ENCODE peak calls at places on chromosomes 1 and 21, in four cellular contexts. One of them, this sample, is unnamed. For H3K36me3, the result is how much of the 10 kb centered on the place peaks cover.

GRCh38 chr1:30771005-30771404 is 13.4 kb upstream of the LAPTM5 start:
- DNase-seq in endodermal cell: no peak
- DNase-seq in CD8-positive, alpha-beta T cell: no peak
- DNase-seq in thyroid gland: no peak
- DNase-seq in this sample: no peak

GRCh38 chr21:23131177-23131576 is 2133.0 kb downstream of the NCAM2 start:
- DNase-seq in endodermal cell: no peak
- DNase-seq in CD8-positive, alpha-beta T cell: no peak
- DNase-seq in thyroid gland: no peak
- DNase-seq in this sample: no peak

GRCh38 chr1:89822109-89822962 is 1.5 kb downstream of the LRRC8D start:
- DNase-seq in endodermal cell: peak
- DNase-seq in CD8-positive, alpha-beta T cell: no peak
- DNase-seq in thyroid gland: peak
- DNase-seq in this sample: no peak

GRCh38 chr1:93051961-93052360 is 27.1 kb upstream of the MTF2 start:
- DNase-seq in endodermal cell: no peak
- DNase-seq in CD8-positive, alpha-beta T cell: no peak
- DNase-seq in thyroid gland: no peak
- DNase-seq in this sample: no peak

GRCh38 chr1:155061381-155062150 is 2.0 kb upstream of the EFNA4 start:
- DNase-seq in endodermal cell: peak
- DNase-seq in CD8-positive, alpha-beta T cell: peak
- DNase-seq in thyroid gland: peak
- DNase-seq in this sample: peak

GRCh38 chr1:110319332-110320167 is 19.6 kb upstream of the RBM15 start:
- DNase-seq in endodermal cell: no peak
- DNase-seq in CD8-positive, alpha-beta T cell: no peak
- DNase-seq in thyroid gland: no peak
- DNase-seq in this sample: no peak

GRCh38 chr1:9909222-9910046 is 635 bp downstream of the CTNNBIP1 start:
- DNase-seq in endodermal cell: peak
- DNase-seq in CD8-positive, alpha-beta T cell: peak
- DNase-seq in thyroid gland: peak
- DNase-seq in this sample: no peak

GRCh38 chr1:232621050-232621449 is 8.9 kb downstream of the SIPA1L2 start:
- DNase-seq in endodermal cell: no peak
- DNase-seq in CD8-positive, alpha-beta T cell: no peak
- DNase-seq in thyroid gland: no peak
- DNase-seq in this sample: no peak

GRCh38 chr1:11712285-11712684 is 20.8 kb downstream of the DRAXIN start:
- DNase-seq in endodermal cell: no peak
- DNase-seq in CD8-positive, alpha-beta T cell: no peak
- DNase-seq in thyroid gland: no peak
- DNase-seq in this sample: no peak
- H3K36me3 ChIP-seq in endodermal cell: under half
- H3K36me3 ChIP-seq in CD8-positive, alpha-beta T cell: under half
- H3K36me3 ChIP-seq in thyroid gland: under half
- H3K36me3 ChIP-seq in this sample: under half

GRCh38 chr1:11188858-11189451 is at the start of gene ANGPTL7:
- DNase-seq in endodermal cell: no peak
- DNase-seq in CD8-positive, alpha-beta T cell: no peak
- DNase-seq in thyroid gland: no peak
- DNase-seq in this sample: no peak
- H3K36me3 ChIP-seq in endodermal cell: half or more
- H3K36me3 ChIP-seq in CD8-positive, alpha-beta T cell: under half
- H3K36me3 ChIP-seq in thyroid gland: under half
- H3K36me3 ChIP-seq in this sample: under half

DNA sequence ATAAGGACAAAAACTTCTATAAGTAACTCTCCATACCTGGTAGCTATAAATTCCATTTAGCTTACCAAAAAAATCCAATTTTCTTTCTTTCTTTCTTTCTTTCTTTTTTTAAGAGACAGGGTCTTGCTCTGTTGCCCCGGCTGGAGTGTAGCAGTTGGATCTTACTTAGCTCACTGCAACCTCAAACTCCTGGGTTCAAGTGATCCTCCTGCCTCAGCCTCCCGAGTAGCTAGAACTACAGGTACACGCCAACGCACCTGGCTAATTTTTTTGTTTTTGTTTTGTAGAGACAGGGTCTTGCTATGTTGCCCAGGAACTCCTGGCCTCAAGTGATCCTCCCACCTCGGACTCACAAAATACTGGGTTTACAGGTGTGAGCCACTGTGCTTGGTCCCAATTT is 75.5 kb downstream of the EPS15 start:
- DNase-seq in endodermal cell: no peak
- DNase-seq in CD8-positive, alpha-beta T cell: no peak
- DNase-seq in thyroid gland: no peak
- DNase-seq in this sample: no peak
- H3K36me3 ChIP-seq in endodermal cell: under half
- H3K36me3 ChIP-seq in CD8-positive, alpha-beta T cell: under half
- H3K36me3 ChIP-seq in thyroid gland: under half
- H3K36me3 ChIP-seq in this sample: under half

GRCh38 chr21:46122241-46122671 is 24.3 kb downstream of the COL6A2 start:
- DNase-seq in endodermal cell: no peak
- DNase-seq in CD8-positive, alpha-beta T cell: no peak
- DNase-seq in thyroid gland: no peak
- DNase-seq in this sample: no peak
- H3K36me3 ChIP-seq in endodermal cell: under half
- H3K36me3 ChIP-seq in CD8-positive, alpha-beta T cell: under half
- H3K36me3 ChIP-seq in thyroid gland: under half
- H3K36me3 ChIP-seq in this sample: under half

GRCh38 chr1:43440358-43440757 is 13.4 kb downstream of the HYI start:
- DNase-seq in endodermal cell: peak
- DNase-seq in CD8-positive, alpha-beta T cell: no peak
- DNase-seq in thyroid gland: no peak
- DNase-seq in this sample: no peak

GRCh38 chr1:43442756-43443155 is 11.0 kb downstream of the HYI start:
- DNase-seq in endodermal cell: peak
- DNase-seq in CD8-positive, alpha-beta T cell: no peak
- DNase-seq in thyroid gland: no peak
- DNase-seq in this sample: no peak

GRCh38 chr1:43441166-43441893 is 12.4 kb downstream of the HYI start:
- DNase-seq in endodermal cell: peak
- DNase-seq in CD8-positive, alpha-beta T cell: no peak
- DNase-seq in thyroid gland: no peak
- DNase-seq in this sample: no peak

GRCh38 chr1:43443197-43443946 is 10.4 kb downstream of the HYI start:
- DNase-seq in endodermal cell: peak
- DNase-seq in CD8-positive, alpha-beta T cell: no peak
- DNase-seq in thyroid gland: no peak
- DNase-seq in this sample: no peak

DNA sequence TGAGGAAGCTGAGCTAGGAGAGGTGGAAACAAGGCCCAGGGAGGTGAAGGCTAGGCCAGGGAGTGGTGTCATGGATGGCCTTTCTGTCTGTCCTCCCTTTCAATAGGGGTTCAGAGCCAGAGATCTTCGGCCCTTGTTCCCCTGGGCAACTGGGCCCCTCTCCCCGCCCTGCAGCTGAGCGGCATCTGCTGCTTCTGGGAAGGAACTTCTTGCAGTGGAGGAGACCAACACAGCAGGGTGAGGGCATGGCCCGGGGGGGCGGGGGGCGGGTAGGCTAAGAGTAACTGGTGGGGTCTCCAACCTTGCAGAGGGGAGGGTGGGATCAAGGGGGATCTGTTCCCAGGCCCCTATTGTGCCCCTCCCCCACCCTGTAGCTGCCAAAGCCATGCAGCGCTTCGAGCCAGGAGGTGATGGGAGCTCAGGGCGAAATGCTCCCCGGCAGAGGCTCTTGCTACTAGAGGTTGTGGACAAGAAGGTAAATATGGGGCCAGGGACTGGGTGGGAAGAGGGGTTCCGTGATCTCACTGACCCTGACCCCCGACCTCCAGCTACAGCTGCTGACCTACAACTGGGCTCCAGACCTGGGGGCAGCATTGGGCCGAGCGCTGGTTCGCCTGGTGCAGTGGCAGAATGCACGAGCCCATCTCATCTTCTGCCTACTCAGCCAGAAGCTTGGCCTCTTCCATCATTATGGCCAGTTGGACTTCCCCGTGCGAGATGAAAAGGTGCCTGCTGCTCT is 11.7 kb downstream of the HYI start:
- DNase-seq in endodermal cell: peak
- DNase-seq in CD8-positive, alpha-beta T cell: no peak
- DNase-seq in thyroid gland: no peak
- DNase-seq in this sample: no peak
- H3K36me3 ChIP-seq in endodermal cell: under half
- H3K36me3 ChIP-seq in CD8-positive, alpha-beta T cell: half or more
- H3K36me3 ChIP-seq in thyroid gland: half or more
- H3K36me3 ChIP-seq in this sample: under half

GRCh38 chr1:205357567-205357966 is 845 bp upstream of the KLHDC8A start:
- DNase-seq in endodermal cell: no peak
- DNase-seq in CD8-positive, alpha-beta T cell: no peak
- DNase-seq in thyroid gland: no peak
- DNase-seq in this sample: no peak

GRCh38 chr1:205360166-205360565 is 3.4 kb upstream of the KLHDC8A start:
- DNase-seq in endodermal cell: peak
- DNase-seq in CD8-positive, alpha-beta T cell: no peak
- DNase-seq in thyroid gland: no peak
- DNase-seq in this sample: no peak

GRCh38 chr1:205358579-205358978 is 1.9 kb upstream of the KLHDC8A start:
- DNase-seq in endodermal cell: peak
- DNase-seq in CD8-positive, alpha-beta T cell: no peak
- DNase-seq in thyroid gland: no peak
- DNase-seq in this sample: no peak

GRCh38 chr1:205356424-205357151 is at the start of gene KLHDC8A:
- DNase-seq in endodermal cell: peak
- DNase-seq in CD8-positive, alpha-beta T cell: no peak
- DNase-seq in thyroid gland: no peak
- DNase-seq in this sample: no peak

DNA sequence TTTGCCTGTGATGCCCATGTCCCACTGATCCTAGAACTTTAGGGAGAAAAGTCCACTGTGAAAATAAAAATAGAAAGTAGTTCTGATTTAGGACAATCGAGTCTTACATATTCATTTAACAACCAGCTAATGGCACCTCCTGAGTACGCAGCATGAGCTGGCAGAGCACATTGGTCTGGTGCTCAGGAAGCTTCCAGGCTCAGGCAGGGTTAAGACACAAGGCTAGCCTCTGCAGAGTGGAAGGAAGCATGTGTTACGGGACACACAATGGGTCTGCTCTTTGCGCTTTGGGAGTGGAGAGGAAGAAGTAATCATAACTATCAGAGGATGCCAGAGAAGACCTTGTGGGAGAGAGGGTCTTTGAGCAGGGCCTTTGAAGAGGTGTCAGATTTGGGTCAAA is 4.2 kb upstream of the KLHDC8A start:
- DNase-seq in endodermal cell: peak
- DNase-seq in CD8-positive, alpha-beta T cell: no peak
- DNase-seq in thyroid gland: no peak
- DNase-seq in this sample: no peak
- H3K36me3 ChIP-seq in endodermal cell: under half
- H3K36me3 ChIP-seq in CD8-positive, alpha-beta T cell: under half
- H3K36me3 ChIP-seq in thyroid gland: under half
- H3K36me3 ChIP-seq in this sample: under half

GRCh38 chr1:27887215-27888035 is 15.1 kb downstream of the THEMIS2 start:
- DNase-seq in endodermal cell: no peak
- DNase-seq in CD8-positive, alpha-beta T cell: peak
- DNase-seq in thyroid gland: no peak
- DNase-seq in this sample: no peak
- H3K36me3 ChIP-seq in endodermal cell: under half
- H3K36me3 ChIP-seq in CD8-positive, alpha-beta T cell: half or more
- H3K36me3 ChIP-seq in thyroid gland: under half
- H3K36me3 ChIP-seq in this sample: under half

DNA sequence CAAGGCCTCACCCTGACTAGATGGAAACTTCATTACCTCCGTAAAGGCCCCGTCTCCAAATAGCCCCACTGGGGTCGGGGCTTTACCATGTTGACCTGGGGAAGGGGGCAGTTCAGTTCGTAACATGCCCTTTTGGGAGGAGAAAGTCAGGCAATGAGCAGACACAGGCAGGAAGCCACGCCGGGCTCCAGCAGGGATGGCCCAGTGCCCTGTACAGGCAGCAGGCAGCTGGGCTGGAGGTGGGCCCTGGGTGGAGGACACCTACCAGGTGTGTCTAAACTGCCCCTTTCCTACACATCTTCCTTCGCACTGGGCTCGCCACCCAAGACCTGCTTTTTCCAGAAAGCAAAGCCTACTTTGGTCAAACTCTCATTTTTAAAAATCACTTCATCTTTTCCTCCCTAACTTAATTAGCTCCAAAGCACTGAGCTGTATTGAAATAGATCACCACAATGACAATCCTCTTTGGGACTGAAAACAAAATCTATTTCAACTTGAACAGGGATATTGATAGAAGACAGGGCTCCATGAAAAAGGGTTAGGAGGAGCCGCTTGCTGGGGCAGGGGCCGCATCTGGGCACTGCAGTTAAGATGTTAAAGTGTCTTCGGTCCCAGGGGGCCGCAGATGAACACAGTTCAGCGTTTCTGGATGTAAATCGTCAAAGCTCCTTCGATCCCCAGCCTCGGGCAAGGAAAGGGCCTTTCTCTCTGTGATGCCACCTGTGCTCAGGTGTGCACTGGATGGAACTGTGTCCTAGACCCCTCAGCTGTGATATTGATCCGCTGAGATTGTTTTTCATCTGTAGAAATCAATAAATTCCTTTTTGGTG is 104.6 kb downstream of the PDE9A start:
- DNase-seq in endodermal cell: no peak
- DNase-seq in CD8-positive, alpha-beta T cell: no peak
- DNase-seq in thyroid gland: no peak
- DNase-seq in this sample: no peak
- H3K36me3 ChIP-seq in endodermal cell: under half
- H3K36me3 ChIP-seq in CD8-positive, alpha-beta T cell: under half
- H3K36me3 ChIP-seq in thyroid gland: under half
- H3K36me3 ChIP-seq in this sample: under half

DNA sequence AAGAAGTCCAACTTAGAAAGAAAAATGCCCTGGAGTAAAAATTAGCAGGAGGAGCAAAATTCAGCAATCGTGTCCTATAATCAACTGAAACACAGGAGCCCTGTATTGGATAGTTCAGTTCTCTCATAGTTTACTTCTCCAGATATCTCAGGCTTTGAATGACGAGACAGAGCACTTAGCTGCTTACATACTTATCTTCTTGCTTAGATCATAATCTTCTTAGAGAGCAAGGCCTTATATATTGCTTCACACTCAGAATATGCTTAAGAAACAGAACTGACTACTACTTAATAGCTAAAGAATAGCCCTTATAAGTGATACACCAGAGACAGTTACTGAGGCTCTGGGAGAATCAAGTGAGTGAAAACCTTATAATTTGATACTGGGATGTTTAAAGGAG is 38.9 kb downstream of the TOR3A start:
- DNase-seq in endodermal cell: no peak
- DNase-seq in CD8-positive, alpha-beta T cell: no peak
- DNase-seq in thyroid gland: no peak
- DNase-seq in this sample: no peak
- H3K36me3 ChIP-seq in endodermal cell: half or more
- H3K36me3 ChIP-seq in CD8-positive, alpha-beta T cell: under half
- H3K36me3 ChIP-seq in thyroid gland: under half
- H3K36me3 ChIP-seq in this sample: under half